ENCODE peak calls at places on chromosome 7, in nine cellular contexts. One of them, this sample, is unnamed.

GRCh38 chr7:64558781-64559180 is 4.1 kb downstream of the ZNF680 start:
- DNase-seq in BJ: no peak
- DNase-seq in body of pancreas: no peak
- DNase-seq in NB4: no peak
- DNase-seq in cardiac fibroblast: peak
- DNase-seq in PC-3: no peak
- DNase-seq in CD8-positive, alpha-beta T cell: no peak
- DNase-seq in psoas muscle: no peak
- DNase-seq in A549: no peak
- DNase-seq in this sample: peak

GRCh38 chr7:98807306-98807880 is 62.4 kb downstream of the TMEM130 start:
- DNase-seq in BJ: no peak
- DNase-seq in body of pancreas: no peak
- DNase-seq in NB4: no peak
- DNase-seq in cardiac fibroblast: no peak
- DNase-seq in PC-3: no peak
- DNase-seq in CD8-positive, alpha-beta T cell: no peak
- DNase-seq in psoas muscle: no peak
- DNase-seq in A549: no peak
- DNase-seq in this sample: no peak

GRCh38 chr7:15305002-15305600 is 256.7 kb downstream of the AGMO start:
- DNase-seq in BJ: no peak
- DNase-seq in body of pancreas: peak
- DNase-seq in NB4: peak
- DNase-seq in cardiac fibroblast: peak
- DNase-seq in PC-3: peak
- DNase-seq in CD8-positive, alpha-beta T cell: no peak
- DNase-seq in psoas muscle: no peak
- DNase-seq in A549: peak
- DNase-seq in this sample: peak

GRCh38 chr7:27073066-27073465 is 22.7 kb downstream of the HOXA1 start:
- DNase-seq in BJ: no peak
- DNase-seq in body of pancreas: no peak
- DNase-seq in NB4: peak
- DNase-seq in cardiac fibroblast: no peak
- DNase-seq in PC-3: peak
- DNase-seq in CD8-positive, alpha-beta T cell: no peak
- DNase-seq in psoas muscle: no peak
- DNase-seq in A549: no peak
- DNase-seq in this sample: no peak

GRCh38 chr7:128352636-128353035 is 8.9 kb downstream of the PRRT4 start:
- DNase-seq in BJ: no peak
- DNase-seq in body of pancreas: no peak
- DNase-seq in NB4: no peak
- DNase-seq in cardiac fibroblast: no peak
- DNase-seq in PC-3: no peak
- DNase-seq in CD8-positive, alpha-beta T cell: no peak
- DNase-seq in psoas muscle: no peak
- DNase-seq in A549: no peak
- DNase-seq in this sample: no peak

GRCh38 chr7:80552304-80552703 is 40.4 kb upstream of the GNAT3 start:
- DNase-seq in BJ: peak
- DNase-seq in body of pancreas: no peak
- DNase-seq in NB4: no peak
- DNase-seq in cardiac fibroblast: peak
- DNase-seq in PC-3: peak
- DNase-seq in CD8-positive, alpha-beta T cell: no peak
- DNase-seq in psoas muscle: no peak
- DNase-seq in A549: no peak
- DNase-seq in this sample: peak

GRCh38 chr7:42928754-42929153 is 3.2 kb downstream of the PSMA2 start:
- DNase-seq in BJ: no peak
- DNase-seq in body of pancreas: no peak
- DNase-seq in NB4: peak
- DNase-seq in cardiac fibroblast: no peak
- DNase-seq in PC-3: no peak
- DNase-seq in CD8-positive, alpha-beta T cell: no peak
- DNase-seq in psoas muscle: no peak
- DNase-seq in A549: no peak
- DNase-seq in this sample: no peak

GRCh38 chr7:40647719-40648118 is 512.9 kb downstream of the SUGCT start:
- DNase-seq in BJ: no peak
- DNase-seq in body of pancreas: no peak
- DNase-seq in NB4: no peak
- DNase-seq in cardiac fibroblast: peak
- DNase-seq in PC-3: no peak
- DNase-seq in CD8-positive, alpha-beta T cell: no peak
- DNase-seq in psoas muscle: no peak
- DNase-seq in A549: no peak
- DNase-seq in this sample: no peak

GRCh38 chr7:94763268-94763667 is 107.3 kb upstream of the SGCE start:
- DNase-seq in BJ: no peak
- DNase-seq in body of pancreas: no peak
- DNase-seq in NB4: no peak
- DNase-seq in cardiac fibroblast: peak
- DNase-seq in PC-3: no peak
- DNase-seq in CD8-positive, alpha-beta T cell: no peak
- DNase-seq in psoas muscle: no peak
- DNase-seq in A549: no peak
- DNase-seq in this sample: peak

GRCh38 chr7:92735707-92736106 is 100.7 kb downstream of the CDK6 start:
- DNase-seq in BJ: peak
- DNase-seq in body of pancreas: no peak
- DNase-seq in NB4: no peak
- DNase-seq in cardiac fibroblast: peak
- DNase-seq in PC-3: peak
- DNase-seq in CD8-positive, alpha-beta T cell: no peak
- DNase-seq in psoas muscle: no peak
- DNase-seq in A549: no peak
- DNase-seq in this sample: peak

GRCh38 chr7:129951076-129952011 is 1.4 kb downstream of the UBE2H start:
- DNase-seq in BJ: no peak
- DNase-seq in body of pancreas: peak
- DNase-seq in NB4: peak
- DNase-seq in cardiac fibroblast: no peak
- DNase-seq in PC-3: peak
- DNase-seq in CD8-positive, alpha-beta T cell: no peak
- DNase-seq in psoas muscle: no peak
- DNase-seq in A549: no peak
- DNase-seq in this sample: no peak

GRCh38 chr7:151755131-151755787 is 121.7 kb downstream of the PRKAG2 start:
- DNase-seq in BJ: no peak
- DNase-seq in body of pancreas: no peak
- DNase-seq in NB4: peak
- DNase-seq in cardiac fibroblast: peak
- DNase-seq in PC-3: no peak
- DNase-seq in CD8-positive, alpha-beta T cell: no peak
- DNase-seq in psoas muscle: peak
- DNase-seq in A549: no peak
- DNase-seq in this sample: peak

GRCh38 chr7:149854611-149855367 is 16.6 kb downstream of the ZNF862 start:
- DNase-seq in BJ: no peak
- DNase-seq in body of pancreas: peak
- DNase-seq in NB4: no peak
- DNase-seq in cardiac fibroblast: no peak
- DNase-seq in PC-3: peak
- DNase-seq in CD8-positive, alpha-beta T cell: peak
- DNase-seq in psoas muscle: no peak
- DNase-seq in A549: no peak
- DNase-seq in this sample: peak

GRCh38 chr7:35593896-35594295 is 101.0 kb downstream of the HERPUD2 start:
- DNase-seq in BJ: no peak
- DNase-seq in body of pancreas: no peak
- DNase-seq in NB4: peak
- DNase-seq in cardiac fibroblast: no peak
- DNase-seq in PC-3: no peak
- DNase-seq in CD8-positive, alpha-beta T cell: no peak
- DNase-seq in psoas muscle: no peak
- DNase-seq in A549: no peak
- DNase-seq in this sample: peak

DNA sequence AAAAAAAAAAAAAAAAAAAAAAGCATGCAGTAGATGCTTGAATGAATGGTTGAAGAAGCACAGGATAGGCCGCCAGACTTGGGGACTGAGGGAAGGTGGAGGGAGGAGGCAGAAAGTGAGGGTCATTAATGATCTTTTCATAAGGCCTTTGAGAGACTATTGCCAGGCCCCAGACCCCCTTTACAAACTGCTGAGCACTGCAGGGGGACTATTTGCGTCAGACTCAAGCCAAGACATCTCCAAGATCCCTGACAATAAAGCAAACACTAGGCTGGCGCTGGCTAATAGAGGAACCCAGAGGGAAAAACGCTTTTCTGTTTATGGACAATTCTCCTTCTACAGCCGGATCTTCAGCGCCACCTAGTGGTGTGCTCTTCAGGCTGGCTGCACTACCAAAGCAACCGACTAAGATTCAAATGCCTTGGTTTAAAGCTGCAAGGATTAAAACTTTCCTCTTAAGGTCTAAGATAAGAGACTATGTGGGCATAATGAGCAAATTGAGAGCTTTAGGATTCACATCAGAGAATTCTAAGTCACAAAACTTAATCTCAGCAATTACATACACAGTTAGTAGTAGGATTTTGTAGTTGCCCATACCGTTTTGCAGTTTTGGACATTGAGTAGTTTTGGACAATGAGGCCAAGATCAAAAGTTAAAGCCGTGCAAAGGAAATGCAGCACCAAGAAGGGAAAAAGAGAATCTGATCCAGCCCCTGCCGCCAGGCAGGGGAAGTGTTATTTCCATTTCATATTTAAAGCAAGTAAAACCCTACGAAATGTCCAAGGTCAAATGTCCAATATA is 17.9 kb upstream of the AGK start:
- DNase-seq in BJ: no peak
- DNase-seq in body of pancreas: peak
- DNase-seq in NB4: peak
- DNase-seq in cardiac fibroblast: peak
- DNase-seq in PC-3: peak
- DNase-seq in CD8-positive, alpha-beta T cell: peak
- DNase-seq in psoas muscle: peak
- DNase-seq in A549: peak
- DNase-seq in this sample: peak
- H3K4me3 ChIP-seq in BJ: no peak
- H3K4me3 ChIP-seq in body of pancreas: no peak
- H3K4me3 ChIP-seq in NB4: no peak
- H3K4me3 ChIP-seq in cardiac fibroblast: no peak
- H3K4me3 ChIP-seq in PC-3: no peak
- H3K4me3 ChIP-seq in CD8-positive, alpha-beta T cell: no peak
- H3K4me3 ChIP-seq in psoas muscle: no peak
- H3K4me3 ChIP-seq in A549: no peak
- H3K4me3 ChIP-seq in this sample: no peak

DNA sequence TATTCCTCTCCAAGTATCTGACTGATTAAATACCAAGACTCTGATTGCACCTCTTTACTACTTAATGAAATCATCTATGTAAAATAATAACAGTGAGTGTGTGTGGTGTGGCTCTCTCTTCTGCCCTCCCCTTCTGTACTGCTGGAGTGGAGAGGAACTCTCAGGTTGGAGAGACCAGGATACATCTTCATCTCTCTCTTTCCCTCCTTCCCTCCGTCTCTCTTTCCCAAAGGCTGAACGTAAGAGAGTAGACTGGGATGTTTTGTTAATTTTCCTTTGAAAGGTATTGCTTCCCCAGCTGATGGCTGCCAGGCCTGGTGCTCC is 272 bp upstream of the GJC3 start:
- DNase-seq in BJ: no peak
- DNase-seq in body of pancreas: no peak
- DNase-seq in NB4: no peak
- DNase-seq in cardiac fibroblast: no peak
- DNase-seq in PC-3: no peak
- DNase-seq in CD8-positive, alpha-beta T cell: no peak
- DNase-seq in psoas muscle: no peak
- DNase-seq in A549: no peak
- DNase-seq in this sample: no peak
- TF ChIP-seq CTCF in BJ: no peak
- TF ChIP-seq CTCF in body of pancreas: no peak
- TF ChIP-seq CTCF in NB4: no peak
- TF ChIP-seq CTCF in cardiac fibroblast: no peak
- TF ChIP-seq CTCF in PC-3: no peak
- TF ChIP-seq CTCF in CD8-positive, alpha-beta T cell: peak
- TF ChIP-seq CTCF in psoas muscle: no peak
- TF ChIP-seq CTCF in A549: no peak
- TF ChIP-seq CTCF in this sample: no peak

GRCh38 chr7:101507791-101508252 is 121.3 kb downstream of the MYL10 start:
- DNase-seq in BJ: no peak
- DNase-seq in body of pancreas: peak
- DNase-seq in NB4: peak
- DNase-seq in cardiac fibroblast: peak
- DNase-seq in PC-3: peak
- DNase-seq in CD8-positive, alpha-beta T cell: no peak
- DNase-seq in psoas muscle: no peak
- DNase-seq in A549: peak
- DNase-seq in this sample: peak
- H3K4me3 ChIP-seq in BJ: no peak
- H3K4me3 ChIP-seq in body of pancreas: no peak
- H3K4me3 ChIP-seq in NB4: no peak
- H3K4me3 ChIP-seq in cardiac fibroblast: no peak
- H3K4me3 ChIP-seq in PC-3: no peak
- H3K4me3 ChIP-seq in CD8-positive, alpha-beta T cell: no peak
- H3K4me3 ChIP-seq in psoas muscle: no peak
- H3K4me3 ChIP-seq in A549: no peak
- H3K4me3 ChIP-seq in this sample: no peak

GRCh38 chr7:142959202-142959601 is 3.0 kb downstream of the KEL start:
- DNase-seq in BJ: no peak
- DNase-seq in body of pancreas: no peak
- DNase-seq in NB4: no peak
- DNase-seq in cardiac fibroblast: no peak
- DNase-seq in PC-3: no peak
- DNase-seq in CD8-positive, alpha-beta T cell: no peak
- DNase-seq in psoas muscle: no peak
- DNase-seq in A549: no peak
- DNase-seq in this sample: no peak

GRCh38 chr7:142961973-142962913 is at the start of gene KEL:
- DNase-seq in BJ: no peak
- DNase-seq in body of pancreas: no peak
- DNase-seq in NB4: no peak
- DNase-seq in cardiac fibroblast: no peak
- DNase-seq in PC-3: no peak
- DNase-seq in CD8-positive, alpha-beta T cell: no peak
- DNase-seq in psoas muscle: no peak
- DNase-seq in A549: no peak
- DNase-seq in this sample: no peak

GRCh38 chr7:142963993-142964392 is 1.8 kb upstream of the KEL start:
- DNase-seq in BJ: no peak
- DNase-seq in body of pancreas: no peak
- DNase-seq in NB4: no peak
- DNase-seq in cardiac fibroblast: no peak
- DNase-seq in PC-3: no peak
- DNase-seq in CD8-positive, alpha-beta T cell: no peak
- DNase-seq in psoas muscle: no peak
- DNase-seq in A549: no peak
- DNase-seq in this sample: no peak

GRCh38 chr7:142961595-142961972 is 579 bp downstream of the KEL start:
- DNase-seq in BJ: no peak
- DNase-seq in body of pancreas: no peak
- DNase-seq in NB4: no peak
- DNase-seq in cardiac fibroblast: no peak
- DNase-seq in PC-3: no peak
- DNase-seq in CD8-positive, alpha-beta T cell: no peak
- DNase-seq in psoas muscle: no peak
- DNase-seq in A549: no peak
- DNase-seq in this sample: no peak

GRCh38 chr7:142960955-142961512 is 1.1 kb downstream of the KEL start:
- DNase-seq in BJ: no peak
- DNase-seq in body of pancreas: no peak
- DNase-seq in NB4: no peak
- DNase-seq in cardiac fibroblast: no peak
- DNase-seq in PC-3: peak
- DNase-seq in CD8-positive, alpha-beta T cell: no peak
- DNase-seq in psoas muscle: no peak
- DNase-seq in A549: no peak
- DNase-seq in this sample: no peak
- TF ChIP-seq CTCF in BJ: no peak
- TF ChIP-seq CTCF in body of pancreas: peak
- TF ChIP-seq CTCF in NB4: peak
- TF ChIP-seq CTCF in cardiac fibroblast: no peak
- TF ChIP-seq CTCF in PC-3: peak
- TF ChIP-seq CTCF in CD8-positive, alpha-beta T cell: no peak
- TF ChIP-seq CTCF in psoas muscle: no peak
- TF ChIP-seq CTCF in A549: no peak
- TF ChIP-seq CTCF in this sample: no peak

This sample was measured in fibroblast of pulmonary artery.